ENCODE peak calls at places on chromosomes 2 and 18, in eight cellular contexts. C, S, K, R, J, O, G and L are unnamed samples.

GRCh38 chr18:13608791-13609552 is 117.4 kb downstream of the FAM210A start:
- DNase-seq in R (no peak), C (no peak), K (no peak), J (no peak), S (no peak), O (no peak), G (no peak), L (no peak)

GRCh38 chr18:7600528-7601248 is 33.6 kb downstream of the PTPRM start:
- DNase-seq in O (no peak), S (no peak), R (no peak), C (no peak), J (no peak), K (no peak), G (no peak), L (no peak)

GRCh38 chr2:241071677-241072111 is 30.4 kb downstream of the MTERF4 start:
- DNase-seq in J (no peak), G (no peak), R (no peak), O (no peak), K (no peak), S (no peak), C (no peak), L (no peak)

GRCh38 chr2:30801821-30802455 is 5.3 kb downstream of the CAPN13 start:
- DNase-seq in C (no peak), J (no peak), R (no peak), K (no peak), S (no peak), G (no peak), O (no peak), L (no peak)

GRCh38 chr2:120992791-120993555 is 257.3 kb downstream of the GLI2 start:
- DNase-seq in R (no peak), C (no peak), O (no peak), K (no peak), G (no peak), S (no peak), J (no peak), L (no peak)

GRCh38 chr18:57698571-57699276 is 77.1 kb upstream of the NARS1 start:
- DNase-seq in C (no peak), R (no peak), K (no peak), S (no peak), O (no peak), J (no peak), G (no peak), L (no peak)

GRCh38 chr2:15748736-15749323 is 157.2 kb downstream of the DDX1 start:
- DNase-seq in C (peak), R (no peak), K (peak), J (no peak), S (peak), O (no peak), G (no peak), L (peak)

GRCh38 chr2:240905176-240905781 is 857 bp upstream of the CROCC2 start:
- DNase-seq in R (no peak), G (no peak), J (no peak), C (no peak), S (no peak), K (no peak), O (peak), L (no peak)

GRCh38 chr2:11169333-11169732 is 14.1 kb downstream of the SLC66A3 start:
- DNase-seq in R (no peak), C (peak), S (no peak), K (no peak), G (no peak), O (no peak), J (no peak), L (no peak)

GRCh38 chr2:47697000-47697601 is 85.8 kb upstream of the MSH6 start:
- DNase-seq in G (no peak), J (no peak), S (no peak), C (no peak), O (no peak), K (no peak), R (no peak), L (no peak)

GRCh38 chr2:25587361-25587760 is 86.0 kb downstream of the DTNB start:
- DNase-seq in S (no peak), O (no peak), C (no peak), J (no peak), K (no peak), G (no peak), R (no peak), L (no peak)

GRCh38 chr2:16644204-16644925 is 21.3 kb downstream of the CYRIA start:
- DNase-seq in R (no peak), K (no peak), G (no peak), S (no peak), O (no peak), C (peak), J (no peak), L (peak)

GRCh38 chr2:207227062-207227748 is 61.5 kb upstream of the KLF7 start:
- DNase-seq in K (peak), R (peak), S (no peak), J (no peak), G (no peak), O (peak), C (peak), L (no peak)

GRCh38 chr18:62721837-62722795 is 6.8 kb downstream of the PHLPP1 start:
- DNase-seq in S (no peak), R (no peak), C (no peak), G (no peak), J (no peak), O (no peak), K (no peak), L (no peak)

GRCh38 chr18:74378179-74378682 is 62.6 kb downstream of the C18orf63 start:
- DNase-seq in C (no peak), R (no peak), O (no peak), K (no peak), G (no peak), S (no peak), J (no peak), L (no peak)

GRCh38 chr2:20448246-20449046 is 1.6 kb downstream of the RHOB start:
- DNase-seq in K (no peak), O (no peak), G (no peak), C (peak), J (no peak), S (peak), R (no peak), L (peak)